ENCODE peak calls at places on chromosomes 3 and 15, in seven cellular contexts. Y, V, W, N, M, P and B are unnamed samples.

GRCh38 chr3:36803096-36803811 is 38.9 kb upstream of the DCLK3 start:
- DNase-seq in Y (no peak), V (no peak), W (no peak), N (no peak), M (no peak), P (no peak), B (no peak)

GRCh38 chr15:63072023-63072650 is 29.6 kb downstream of the TPM1 start:
- DNase-seq in Y (no peak), V (no peak), W (no peak), N (no peak), M (no peak), P (peak; percentile 23), B (no peak)

GRCh38 chr3:105752791-105753415 is 115.9 kb downstream of the CBLB start:
- DNase-seq in Y (no peak), V (no peak), W (no peak), N (no peak), M (no peak), P (peak; percentile 69), B (peak; percentile 58)

GRCh38 chr15:80549712-80550111 is 145.4 kb upstream of the ABHD17C start:
- DNase-seq in Y (no peak), V (no peak), W (no peak), N (no peak), M (no peak), P (peak; percentile 47), B (no peak)

GRCh38 chr15:34223904-34224596 is 766 bp upstream of the EMC4 start:
- DNase-seq in Y (no peak), V (no peak), W (no peak), N (no peak), M (peak; percentile 25), P (no peak), B (peak; percentile 24)

GRCh38 chr15:80615783-80616391 is 79.2 kb upstream of the ABHD17C start:
- DNase-seq in Y (no peak), V (no peak), W (no peak), N (peak; percentile 68), M (no peak), P (peak; percentile 54), B (peak; percentile 79)

GRCh38 chr3:114775395-114775794 is 371.7 kb downstream of the ZBTB20 start:
- DNase-seq in Y (no peak), V (no peak), W (no peak), N (no peak), M (no peak), P (peak; percentile 22), B (no peak)

GRCh38 chr3:24264748-24265158 is 229.9 kb downstream of the THRB start:
- DNase-seq in Y (peak; percentile 48), V (no peak), W (no peak), N (no peak), M (peak; percentile 83), P (peak; percentile 46), B (peak; percentile 53)

GRCh38 chr3:133970916-133971315 is 58.8 kb downstream of the SLCO2A1 start:
- DNase-seq in Y (no peak), V (no peak), W (no peak), N (no peak), M (no peak), P (no peak), B (no peak)

GRCh38 chr3:135141092-135141491 is 346.0 kb downstream of the EPHB1 start:
- DNase-seq in Y (no peak), V (no peak), W (no peak), N (no peak), M (no peak), P (no peak), B (no peak)

GRCh38 chr15:72532991-72533601 is 59.0 kb downstream of the ARIH1 start:
- DNase-seq in Y (no peak), V (no peak), W (no peak), N (no peak), M (no peak), P (no peak), B (no peak)

GRCh38 chr3:47440131-47440530 is 35.6 kb downstream of the SCAP start:
- DNase-seq in Y (peak; percentile 20), V (no peak), W (peak; percentile 9), N (no peak), M (no peak), P (no peak), B (no peak)

GRCh38 chr3:56921573-56922571 is 120.1 kb upstream of the ARHGEF3 start:
- DNase-seq in Y (no peak), V (no peak), W (no peak), N (no peak), M (no peak), P (peak; percentile 82), B (peak; percentile 17)

GRCh38 chr3:172148269-172148668 is 108.9 kb downstream of the FNDC3B start:
- DNase-seq in Y (no peak), V (no peak), W (no peak), N (no peak), M (no peak), P (peak; percentile 56), B (no peak)

GRCh38 chr3:125250973-125251372 is 38.4 kb upstream of the SLC12A8 start:
- DNase-seq in Y (no peak), V (no peak), W (no peak), N (no peak), M (no peak), P (no peak), B (no peak)

GRCh38 chr15:35410775-35411174 is 135.2 kb downstream of the DPH6 start:
- DNase-seq in Y (no peak), V (no peak), W (no peak), N (no peak), M (no peak), P (no peak), B (no peak)

GRCh38 chr3:53191836-53192480 is 30.9 kb downstream of the PRKCD start:
- DNase-seq in Y (no peak), V (no peak), W (peak; percentile 56), N (no peak), M (no peak), P (no peak), B (no peak)

GRCh38 chr3:182812123-182812522 is 18.8 kb downstream of the ATP11B start:
- DNase-seq in Y (no peak), V (no peak), W (no peak), N (no peak), M (no peak), P (no peak), B (no peak)

GRCh38 chr3:158110658-158111018 is 749 bp downstream of the RSRC1 start:
- DNase-seq in Y (no peak), V (no peak), W (no peak), N (no peak), M (no peak), P (no peak), B (no peak)

GRCh38 chr15:25501828-25502446 is 63.1 kb upstream of the UBE3A start:
- DNase-seq in Y (peak; percentile 57), V (no peak), W (no peak), N (no peak), M (peak; percentile 14), P (peak; percentile 21), B (peak; percentile 20)

DNA sequence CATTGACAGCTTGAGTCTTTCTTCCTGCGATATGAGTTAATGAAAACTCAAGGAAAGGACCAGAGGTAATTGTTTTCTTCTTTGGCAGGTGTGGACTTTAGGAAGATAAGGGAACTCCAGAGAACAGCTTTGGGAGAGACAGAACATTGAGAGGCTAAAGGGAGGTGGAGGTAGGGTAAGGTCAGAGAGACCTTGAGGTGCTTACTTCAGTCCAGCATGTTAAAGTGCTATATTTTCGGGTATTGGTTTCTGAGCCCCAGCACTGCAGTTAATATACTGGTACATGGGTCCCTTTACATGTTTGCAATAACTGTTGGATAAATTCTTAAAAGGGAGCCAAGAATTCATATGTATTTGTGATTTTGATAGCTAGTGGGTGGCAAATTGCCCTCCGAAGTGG is 322.1 kb downstream of the THSD4 start:
- DNase-seq in Y (no peak), V (no peak), W (no peak), N (no peak), M (no peak), P (no peak), B (no peak)
- H3K27ac ChIP-seq in Y (no peak overlapping the region), V (no peak overlapping the region), W (no peak overlapping the region), N (no peak overlapping the region), M (no peak overlapping the region), P (no peak overlapping the region), B (no peak overlapping the region)

GRCh38 chr3:65955792-65956477 is 82.8 kb downstream of the MAGI1 start:
- DNase-seq in Y (no peak), V (no peak), W (no peak), N (no peak), M (no peak), P (peak; percentile 91), B (peak; percentile 32)

GRCh38 chr3:65953301-65953812 is 85.4 kb downstream of the MAGI1 start:
- DNase-seq in Y (peak; percentile 81), V (no peak), W (no peak), N (no peak), M (no peak), P (peak; percentile 82), B (peak; percentile 96)

GRCh38 chr3:65951836-65952505 is 86.7 kb downstream of the MAGI1 start:
- DNase-seq in Y (no peak), V (no peak), W (no peak), N (no peak), M (no peak), P (peak; percentile 71), B (no peak)

GRCh38 chr3:65952842-65953241 is 85.9 kb downstream of the MAGI1 start:
- DNase-seq in Y (no peak), V (no peak), W (no peak), N (no peak), M (no peak), P (no peak), B (no peak)

DNA sequence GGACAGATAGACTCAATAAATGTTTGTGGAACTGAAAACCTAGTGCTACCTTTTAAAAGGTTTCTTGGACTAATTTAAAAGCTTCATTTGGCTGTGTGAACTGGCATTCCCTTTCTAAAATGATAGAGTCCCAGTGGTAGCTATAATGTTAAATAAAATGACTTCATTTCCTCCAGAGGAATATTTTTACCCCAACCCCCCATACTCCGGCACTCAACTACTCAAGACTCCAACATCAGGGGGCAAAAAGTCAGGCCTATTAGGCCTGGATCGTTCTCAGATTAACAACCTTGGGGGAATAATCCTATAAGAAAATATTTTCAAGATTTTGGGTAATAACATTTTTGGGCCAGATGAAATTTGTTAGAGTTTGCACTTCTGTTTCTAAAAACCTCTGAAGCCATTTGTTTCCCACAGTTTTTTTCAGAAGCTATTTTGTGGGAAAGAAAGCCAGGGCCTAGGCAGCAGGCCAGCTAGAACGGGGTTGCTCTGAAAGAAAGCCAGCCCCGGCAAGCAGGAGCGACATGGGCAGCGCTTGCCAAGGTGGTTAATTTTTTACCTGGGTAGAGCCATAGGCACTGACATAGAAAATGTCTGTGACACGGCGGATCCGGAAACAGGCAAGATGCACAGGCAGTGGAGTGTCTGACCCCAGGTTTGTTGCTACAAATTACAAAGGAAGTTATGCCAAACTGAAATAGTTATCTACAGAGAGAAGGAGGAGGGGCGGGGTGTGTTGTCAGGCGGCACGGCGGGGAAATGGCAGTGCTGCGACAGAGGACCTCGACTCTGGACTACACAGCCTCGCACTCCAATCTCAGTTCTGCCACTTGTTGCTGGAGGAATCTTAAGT is 84.6 kb downstream of the MAGI1 start:
- DNase-seq in Y (no peak), V (no peak), W (peak; percentile 73), N (no peak), M (no peak), P (peak; percentile 55), B (peak; percentile 84)
- H3K4me1 ChIP-seq in Y (peaks cover 25% of the 10 kb centered on the region), V (no peaks in the 10 kb centered on the region), W (no peaks in the 10 kb centered on the region), N (peaks cover 22% of the 10 kb centered on the region), M (no peaks in the 10 kb centered on the region), P (peaks cover 20% of the 10 kb centered on the region), B (peaks cover 14% of the 10 kb centered on the region)

GRCh38 chr3:126355251-126355650 is 2.0 kb downstream of the KLF15 start:
- DNase-seq in Y (no peak), V (no peak), W (peak; percentile 51), N (peak; percentile 46), M (peak; percentile 16), P (no peak), B (no peak)
- H3K27ac ChIP-seq in Y (peak overlapping the region; percentile 76), V (peak overlapping the region; percentile 94), W (peak overlapping the region; percentile 94), N (peak overlapping the region; percentile 99), M (peak overlapping the region; percentile 49), P (no peak overlapping the region), B (no peak overlapping the region)

GRCh38 chr15:40928351-40928974 is 677 bp upstream of the DLL4 start:
- DNase-seq in Y (no peak), V (no peak), W (no peak), N (no peak), M (peak; percentile 78), P (no peak), B (no peak)
- H3K4me1 ChIP-seq in Y (peaks cover 11% of the 10 kb centered on the region), V (peaks cover 34% of the 10 kb centered on the region), W (no peaks in the 10 kb centered on the region), N (peaks cover 49% of the 10 kb centered on the region), M (peaks cover 69% of the 10 kb centered on the region), P (peaks cover 11% of the 10 kb centered on the region), B (peaks cover 7% of the 10 kb centered on the region)